ENCODE peak calls at places on chromosomes 5 and 9, in eight cellular contexts. L, Q, P, H, J, F, I and Z are unnamed samples.
A peak's percentile ranks its signal among the peaks of the same experiment; 100 is the strongest.

GRCh38 chr9:127523312-127523851 is 72.1 kb downstream of the LRSAM1 start:
- DNase-seq in L (no peak), Q (peak; percentile 75), P (no peak), H (peak; percentile 20), J (no peak), F (no peak), I (no peak), Z (no peak)

GRCh38 chr5:111829701-111830100 is 72.7 kb upstream of the NREP start:
- DNase-seq in L (no peak), Q (no peak), P (no peak), H (no peak), J (no peak), F (no peak), I (no peak), Z (no peak)

GRCh38 chr9:98529841-98530240 is 178.9 kb downstream of the GABBR2 start:
- DNase-seq in L (no peak), Q (no peak), P (no peak), H (no peak), J (no peak), F (no peak), I (no peak), Z (no peak)

GRCh38 chr9:134570151-134570621 is 71.4 kb upstream of the COL5A1 start:
- DNase-seq in L (no peak), Q (no peak), P (peak; percentile 79), H (peak; percentile 5), J (no peak), F (peak; percentile 9), I (peak; percentile 30), Z (no peak)

GRCh38 chr9:10232352-10232930 is 380.4 kb downstream of the PTPRD start:
- DNase-seq in L (no peak), Q (no peak), P (no peak), H (no peak), J (no peak), F (no peak), I (no peak), Z (no peak)

GRCh38 chr9:73565833-73566465 is 414.3 kb downstream of the ANXA1 start:
- DNase-seq in L (no peak), Q (peak; percentile 49), P (no peak), H (no peak), J (no peak), F (no peak), I (no peak), Z (no peak)

GRCh38 chr9:133704711-133705181 is 33.4 kb downstream of the SARDH start:
- DNase-seq in L (peak; percentile 53), Q (no peak), P (no peak), H (no peak), J (no peak), F (peak; percentile 19), I (no peak), Z (no peak)

GRCh38 chr5:42870882-42871418 is 59.3 kb upstream of the SELENOP start:
- DNase-seq in L (no peak), Q (peak; percentile 10), P (no peak), H (no peak), J (no peak), F (no peak), I (no peak), Z (no peak)

GRCh38 chr5:110956280-110956912 is 115.1 kb upstream of the TSLP start:
- DNase-seq in L (peak; percentile 55), Q (no peak), P (no peak), H (no peak), J (no peak), F (no peak), I (no peak), Z (no peak)

GRCh38 chr5:175772747-175773533 is 98.4 kb upstream of the CPLX2 start:
- DNase-seq in L (peak; percentile 57), Q (no peak), P (no peak), H (no peak), J (no peak), F (no peak), I (no peak), Z (no peak)

GRCh38 chr5:35815089-35815936 is 41.4 kb upstream of the IL7R start:
- DNase-seq in L (no peak), Q (peak; percentile 27), P (no peak), H (no peak), J (no peak), F (no peak), I (no peak), Z (no peak)

GRCh38 chr5:75367401-75367800 is 30.4 kb downstream of the HMGCR start:
- DNase-seq in L (no peak), Q (no peak), P (no peak), H (no peak), J (no peak), F (no peak), I (no peak), Z (no peak)

GRCh38 chr5:55333017-55333416 is 25.2 kb downstream of the MTREX start:
- DNase-seq in L (no peak), Q (no peak), P (no peak), H (no peak), J (no peak), F (no peak), I (no peak), Z (no peak)

GRCh38 chr9:116592926-116593325 is 94.2 kb upstream of the TRIM32 start:
- DNase-seq in L (no peak), Q (no peak), P (no peak), H (no peak), J (no peak), F (no peak), I (no peak), Z (no peak)

GRCh38 chr9:91193658-91194391 is 167.9 kb downstream of the AUH start:
- DNase-seq in L (peak; percentile 94), Q (peak; percentile 77), P (peak; percentile 95), H (peak; percentile 87), J (peak; percentile 72), F (peak; percentile 90), I (peak; percentile 93), Z (peak; percentile 54)
- TF ChIP-seq POLR2A in L (peak; percentile 78), Q (no peak), P (no peak), H (peak; percentile 57), J (peak; percentile 29), F (peak; percentile 68), I (peak; percentile 85), Z (no peak)

DNA sequence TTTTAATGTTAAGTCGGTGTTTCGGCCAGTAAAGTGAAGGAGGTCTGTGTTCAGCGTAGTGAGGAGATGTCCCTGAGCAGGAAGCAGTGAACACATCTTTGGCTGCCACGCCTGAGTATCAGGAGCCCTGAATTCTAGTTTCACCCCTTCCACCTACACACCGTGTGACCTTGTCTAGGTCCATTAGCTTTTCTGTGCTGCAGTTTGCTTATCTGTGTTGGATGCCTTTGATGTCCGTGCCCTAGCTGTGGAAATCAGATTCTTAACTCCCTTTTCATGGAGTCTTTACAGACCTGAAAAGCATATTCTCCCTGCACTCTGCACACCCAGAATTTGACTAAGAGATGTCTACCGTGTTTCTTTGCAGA is 615 bp downstream of the FBXO38 start:
- DNase-seq in L (no peak), Q (no peak), P (no peak), H (peak; percentile 14), J (no peak), F (no peak), I (no peak), Z (peak; percentile 8)
- TF ChIP-seq POLR2A in L (no peak), Q (no peak), P (no peak), H (no peak), J (no peak), F (no peak), I (no peak), Z (no peak)

DNA sequence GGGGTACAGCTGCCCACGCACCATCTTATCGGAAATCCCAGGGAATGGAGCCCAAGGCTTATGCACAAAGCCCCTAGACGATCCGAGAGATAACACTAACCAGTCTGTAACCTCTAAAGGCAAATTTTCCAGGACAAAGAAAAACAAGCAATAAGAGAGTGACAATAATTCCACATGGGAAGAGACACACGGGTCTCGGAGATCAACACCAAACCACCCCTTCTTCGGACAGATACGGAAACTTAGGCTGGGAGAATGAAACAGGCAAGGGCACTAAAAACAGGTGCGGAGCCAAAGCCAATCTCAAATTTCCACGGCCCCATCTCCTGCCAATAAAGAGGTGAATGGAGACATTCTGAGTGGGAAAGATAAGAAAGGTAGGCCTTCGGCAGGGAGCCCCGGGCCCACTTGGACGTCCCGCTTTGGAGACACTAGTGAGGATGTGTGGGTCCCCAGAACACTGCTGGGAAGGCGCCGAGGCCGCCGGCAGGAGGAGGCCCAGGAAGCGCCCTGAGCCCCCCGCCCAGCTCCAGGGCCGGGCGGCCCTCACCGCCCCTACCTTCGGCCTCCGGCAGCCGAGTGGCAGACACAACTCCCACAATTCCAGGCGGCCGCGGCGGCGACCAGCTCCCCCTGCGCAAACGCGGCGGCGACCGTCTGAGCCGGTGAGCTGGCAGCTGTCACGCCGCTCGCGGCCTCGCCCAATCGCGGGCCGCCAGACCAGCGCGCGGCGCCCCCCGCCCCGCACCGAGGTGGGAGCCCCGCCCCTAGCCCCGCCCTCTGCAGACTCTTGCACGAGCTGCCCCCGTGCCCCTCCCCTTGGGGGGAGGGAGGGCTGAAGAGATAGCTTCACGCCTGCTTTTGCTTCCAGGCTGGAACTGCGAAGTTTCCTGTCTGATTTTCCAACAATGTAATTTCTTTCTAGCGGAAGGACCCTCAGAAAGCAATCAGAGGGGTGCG is at the start of gene SIL1:
- DNase-seq in L (peak; percentile 99), Q (peak; percentile 93), P (peak; percentile 99), H (peak; percentile 97), J (peak; percentile 97), F (peak; percentile 99), I (peak; percentile 99), Z (peak; percentile 91)
- TF ChIP-seq POLR2A in L (peak; percentile 94), Q (peak; percentile 91), P (no peak), H (peak; percentile 93), J (peak; percentile 90), F (peak; percentile 88), I (peak; percentile 85), Z (peak; percentile 94)

GRCh38 chr5:148911386-148911785 is 85.0 kb downstream of the ADRB2 start:
- DNase-seq in L (no peak), Q (no peak), P (no peak), H (no peak), J (no peak), F (no peak), I (no peak), Z (no peak)

GRCh38 chr5:148909766-148910165 is 83.4 kb downstream of the ADRB2 start:
- DNase-seq in L (no peak), Q (no peak), P (no peak), H (no peak), J (no peak), F (no peak), I (no peak), Z (no peak)

GRCh38 chr5:148912146-148912545 is 85.7 kb downstream of the ADRB2 start:
- DNase-seq in L (no peak), Q (no peak), P (no peak), H (no peak), J (no peak), F (no peak), I (no peak), Z (no peak)

GRCh38 chr5:148910216-148910615 is 83.8 kb downstream of the ADRB2 start:
- DNase-seq in L (no peak), Q (no peak), P (no peak), H (no peak), J (no peak), F (no peak), I (no peak), Z (no peak)

DNA sequence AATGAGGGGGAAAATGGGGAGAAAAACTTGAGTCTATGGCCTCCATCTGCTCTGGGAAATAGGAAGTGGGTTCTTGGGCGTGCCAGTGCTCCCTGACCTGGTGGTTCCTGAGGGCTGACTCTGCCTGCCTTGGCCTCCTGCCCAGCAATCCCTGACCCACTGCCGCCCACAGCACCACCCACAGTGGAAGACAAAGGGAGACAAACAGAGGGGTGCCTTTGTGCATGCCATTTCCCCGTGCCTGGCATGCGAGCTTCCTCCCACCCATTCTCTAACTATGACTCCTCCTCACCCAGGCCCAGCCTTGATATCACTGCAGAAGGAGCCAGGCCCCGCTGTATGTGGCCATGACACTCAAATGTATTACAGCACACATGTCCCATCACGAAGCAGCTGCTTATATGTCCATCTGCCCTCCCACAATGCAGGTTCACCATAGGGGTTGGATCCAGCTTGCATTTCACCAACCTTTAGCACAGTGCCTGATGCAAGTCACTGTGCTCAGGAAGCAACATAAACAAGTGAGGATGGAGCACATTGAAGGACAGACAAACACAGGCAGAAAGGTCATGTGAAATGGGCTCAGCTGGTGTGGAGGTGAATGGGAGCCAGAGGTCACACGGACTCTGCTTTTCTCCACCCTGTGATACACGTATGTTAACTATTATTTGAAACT is 84.4 kb downstream of the ADRB2 start:
- DNase-seq in L (peak; percentile 69), Q (peak; percentile 44), P (peak; percentile 93), H (no peak), J (no peak), F (no peak), I (no peak), Z (no peak)
- TF ChIP-seq POLR2A in L (no peak), Q (no peak), P (no peak), H (no peak), J (no peak), F (no peak), I (no peak), Z (no peak)